ENCODE peak calls at places on chromosomes 4 and X, in nine cellular contexts. O, K, V, L, E, T, X, C and Z are unnamed samples.

GRCh38 chr4:25536577-25537325 is 118.9 kb upstream of the SLC34A2 start:
- DNase-seq in O (peak; percentile 67), K (no peak), V (no peak), L (no peak), E (no peak), T (no peak), X (no peak), C (no peak), Z (no peak)

GRCh38 chr4:111136438-111136837 is 513.6 kb upstream of the PITX2 start:
- DNase-seq in O (no peak), K (no peak), V (no peak), L (no peak), E (peak; percentile 3), T (peak; percentile 61), X (no peak), C (no peak), Z (no peak)

GRCh38 chrX:119693996-119694451 is 1.1 kb upstream of the SEPTIN6 start:
- DNase-seq in O (no peak), K (no peak), V (no peak), L (peak; percentile 36), E (no peak), T (no peak), X (no peak), C (no peak), Z (peak; percentile 17)

GRCh38 chr4:78648639-78649363 is 97.2 kb downstream of the ANXA3 start:
- DNase-seq in O (no peak), K (no peak), V (no peak), L (no peak), E (no peak), T (no peak), X (no peak), C (no peak), Z (no peak)

GRCh38 chr4:74663631-74664030 is 130.7 kb downstream of the BTC start:
- DNase-seq in O (no peak), K (no peak), V (no peak), L (no peak), E (no peak), T (no peak), X (no peak), C (no peak), Z (no peak)

GRCh38 chr4:186999676-187000075 is 276.0 kb upstream of the FAT1 start:
- DNase-seq in O (no peak), K (no peak), V (no peak), L (no peak), E (no peak), T (no peak), X (no peak), C (no peak), Z (no peak)

GRCh38 chrX:152074163-152074562 is 64.2 kb downstream of the MAGEA10 start:
- DNase-seq in O (no peak), K (no peak), V (no peak), L (no peak), E (peak; percentile 0), T (no peak), X (no peak), C (no peak), Z (no peak)

GRCh38 chr4:123250843-123251242 is 145.8 kb upstream of the SPRY1 start:
- DNase-seq in O (no peak), K (no peak), V (no peak), L (peak; percentile 63), E (peak; percentile 28), T (peak; percentile 30), X (peak; percentile 61), C (no peak), Z (no peak)

GRCh38 chrX:37825225-37825842 is 22.0 kb downstream of the DYNLT3 start:
- DNase-seq in O (peak; percentile 73), K (peak; percentile 21), V (no peak), L (no peak), E (peak; percentile 35), T (peak; percentile 42), X (peak; percentile 27), C (peak; percentile 28), Z (peak; percentile 43)

GRCh38 chrX:134375691-134376090 is 84.3 kb upstream of the HPRT1 start:
- DNase-seq in O (no peak), K (no peak), V (no peak), L (no peak), E (no peak), T (no peak), X (no peak), C (no peak), Z (no peak)

GRCh38 chrX:71870337-71871098 is 40.1 kb upstream of the NHSL2 start:
- DNase-seq in O (peak; percentile 0), K (peak; percentile 8), V (no peak), L (no peak), E (no peak), T (peak; percentile 10), X (no peak), C (peak; percentile 33), Z (no peak)

GRCh38 chr4:83266689-83267088 is 17.9 kb downstream of the COQ2 start:
- DNase-seq in O (peak; percentile 49), K (no peak), V (no peak), L (no peak), E (no peak), T (no peak), X (no peak), C (no peak), Z (no peak)

GRCh38 chr4:160562661-160563060 is 1459.8 kb downstream of the RAPGEF2 start:
- DNase-seq in O (no peak), K (no peak), V (no peak), L (no peak), E (no peak), T (no peak), X (no peak), C (no peak), Z (no peak)

GRCh38 chr4:56425518-56425917 is 9.9 kb downstream of the PPAT start:
- DNase-seq in O (no peak), K (no peak), V (no peak), L (no peak), E (no peak), T (no peak), X (no peak), C (no peak), Z (no peak)

GRCh38 chr4:54683616-54684346 is 26.0 kb downstream of the KIT start:
- DNase-seq in O (peak; percentile 37), K (no peak), V (no peak), L (no peak), E (no peak), T (peak; percentile 18), X (no peak), C (peak; percentile 26), Z (no peak)

GRCh38 chr4:177393236-177393635 is 49.0 kb downstream of the AGA start:
- DNase-seq in O (no peak), K (no peak), V (no peak), L (no peak), E (no peak), T (no peak), X (no peak), C (no peak), Z (no peak)

GRCh38 chr4:163911891-163912290 is 417.4 kb downstream of the TMA16 start:
- DNase-seq in O (no peak), K (no peak), V (no peak), L (no peak), E (no peak), T (peak; percentile 0), X (no peak), C (no peak), Z (no peak)

GRCh38 chr4:17545374-17546140 is 30.6 kb downstream of the CLRN2 start:
- DNase-seq in O (no peak), K (no peak), V (no peak), L (no peak), E (no peak), T (no peak), X (no peak), C (no peak), Z (no peak)

GRCh38 chr4:7524064-7524682 is 89.4 kb upstream of the PSAPL1 start:
- DNase-seq in O (no peak), K (no peak), V (no peak), L (no peak), E (no peak), T (no peak), X (no peak), C (no peak), Z (no peak)
- TF ChIP-seq CTCF in O (no peak), K (no peak), V (no peak), L (no peak), E (no peak), T (no peak), X (no peak), C (no peak), Z (no peak)

GRCh38 chrX:48649109-48649508 is 34.5 kb upstream of the WAS start:
- DNase-seq in O (no peak), K (no peak), V (no peak), L (no peak), E (no peak), T (peak; percentile 17), X (no peak), C (no peak), Z (no peak)

GRCh38 chrX:48645669-48646068 is 37.9 kb upstream of the WAS start:
- DNase-seq in O (no peak), K (no peak), V (no peak), L (no peak), E (no peak), T (no peak), X (no peak), C (no peak), Z (no peak)

GRCh38 chrX:48648299-48648698 is 35.3 kb upstream of the WAS start:
- DNase-seq in O (peak; percentile 71), K (no peak), V (no peak), L (peak; percentile 51), E (peak; percentile 12), T (peak; percentile 63), X (peak; percentile 48), C (peak; percentile 15), Z (peak; percentile 64)
- TF ChIP-seq CTCF in O (peak; percentile 71), K (peak; percentile 41), V (no peak), L (peak; percentile 34), E (peak; percentile 42), T (peak; percentile 35), X (no peak), C (no peak), Z (no peak)

GRCh38 chrX:65932173-65933084 is 107.5 kb downstream of the VSIG4 start:
- DNase-seq in O (peak; percentile 33), K (peak; percentile 9), V (peak; percentile 66), L (peak; percentile 22), E (no peak), T (no peak), X (no peak), C (no peak), Z (no peak)
- TF ChIP-seq CTCF in O (peak; percentile 46), K (no peak), V (no peak), L (no peak), E (no peak), T (no peak), X (no peak), C (no peak), Z (no peak)

DNA sequence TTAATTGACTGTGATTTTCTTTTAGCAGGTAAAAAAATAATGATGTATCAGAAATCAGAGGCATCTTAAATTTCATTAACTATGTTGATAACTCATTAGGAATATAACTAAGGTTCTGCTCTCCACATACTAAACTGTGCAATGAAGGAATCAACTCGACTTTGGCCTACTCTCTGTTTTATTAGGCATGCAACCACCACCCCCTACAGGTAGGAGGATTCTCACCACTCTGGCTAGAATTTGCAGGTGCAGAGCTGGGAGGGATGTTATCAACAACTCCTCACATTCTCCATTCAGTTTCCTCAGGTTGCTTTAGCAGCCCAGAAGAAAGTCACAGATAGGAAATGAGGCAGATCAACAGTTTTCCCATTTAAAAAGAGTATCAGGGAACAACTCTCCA is 160.1 kb downstream of the COX18 start:
- DNase-seq in O (peak; percentile 3), K (no peak), V (no peak), L (no peak), E (no peak), T (no peak), X (peak; percentile 34), C (peak; percentile 13), Z (no peak)
- TF ChIP-seq CTCF in O (peak; percentile 52), K (peak; percentile 49), V (peak; percentile 29), L (no peak), E (peak; percentile 59), T (no peak), X (no peak), C (no peak), Z (peak; percentile 16)